ENCODE peak calls at places on chromosome 4, in nine cellular contexts. One of them, this sample, is unnamed.

GRCh38 chr4:89303177-89303576 is 4.4 kb downstream of the GPRIN3 start:
- DNase-seq in ovary: no peak
- DNase-seq in mucosa of descending colon: peak
- DNase-seq in foreskin fibroblast: no peak
- DNase-seq in OCI-LY7: no peak
- DNase-seq in osteocyte: no peak
- DNase-seq in fibroblast of the aortic adventitia: no peak
- DNase-seq in hepatocyte: no peak
- DNase-seq in MM.1S: peak
- DNase-seq in this sample: no peak

GRCh38 chr4:153227501-153227900 is 23.3 kb downstream of the TRIM2 start:
- DNase-seq in fibroblast of the aortic adventitia: no peak
- DNase-seq in osteocyte: no peak
- DNase-seq in foreskin fibroblast: no peak
- DNase-seq in ovary: no peak
- DNase-seq in MM.1S: no peak
- DNase-seq in OCI-LY7: no peak
- DNase-seq in mucosa of descending colon: no peak
- DNase-seq in hepatocyte: no peak
- DNase-seq in this sample: no peak

GRCh38 chr4:88758264-88758663 is 60.6 kb upstream of the NAP1L5 start:
- DNase-seq in MM.1S: no peak
- DNase-seq in hepatocyte: no peak
- DNase-seq in fibroblast of the aortic adventitia: no peak
- DNase-seq in ovary: no peak
- DNase-seq in mucosa of descending colon: no peak
- DNase-seq in osteocyte: no peak
- DNase-seq in OCI-LY7: no peak
- DNase-seq in foreskin fibroblast: no peak
- DNase-seq in this sample: no peak

GRCh38 chr4:149784018-149784417 is 31.6 kb downstream of the IQCM start:
- DNase-seq in mucosa of descending colon: no peak
- DNase-seq in ovary: no peak
- DNase-seq in fibroblast of the aortic adventitia: peak
- DNase-seq in osteocyte: no peak
- DNase-seq in foreskin fibroblast: no peak
- DNase-seq in MM.1S: no peak
- DNase-seq in OCI-LY7: no peak
- DNase-seq in hepatocyte: no peak
- DNase-seq in this sample: no peak

GRCh38 chr4:154189346-154189745 is 302.3 kb downstream of the DCHS2 start:
- DNase-seq in mucosa of descending colon: no peak
- DNase-seq in ovary: no peak
- DNase-seq in MM.1S: no peak
- DNase-seq in foreskin fibroblast: peak
- DNase-seq in hepatocyte: no peak
- DNase-seq in OCI-LY7: no peak
- DNase-seq in fibroblast of the aortic adventitia: no peak
- DNase-seq in osteocyte: no peak
- DNase-seq in this sample: no peak

GRCh38 chr4:3440011-3440410 is 1.8 kb upstream of the HGFAC start:
- DNase-seq in foreskin fibroblast: no peak
- DNase-seq in MM.1S: no peak
- DNase-seq in OCI-LY7: no peak
- DNase-seq in fibroblast of the aortic adventitia: peak
- DNase-seq in osteocyte: no peak
- DNase-seq in ovary: no peak
- DNase-seq in hepatocyte: no peak
- DNase-seq in mucosa of descending colon: no peak
- DNase-seq in this sample: no peak

GRCh38 chr4:183402771-183403170 is 41.7 kb upstream of the CDKN2AIP start:
- DNase-seq in mucosa of descending colon: no peak
- DNase-seq in osteocyte: no peak
- DNase-seq in hepatocyte: no peak
- DNase-seq in foreskin fibroblast: no peak
- DNase-seq in ovary: no peak
- DNase-seq in OCI-LY7: no peak
- DNase-seq in fibroblast of the aortic adventitia: no peak
- DNase-seq in MM.1S: no peak
- DNase-seq in this sample: peak

GRCh38 chr4:171025776-171026175 is 787.4 kb upstream of the GALNTL6 start:
- DNase-seq in hepatocyte: no peak
- DNase-seq in fibroblast of the aortic adventitia: no peak
- DNase-seq in ovary: no peak
- DNase-seq in foreskin fibroblast: no peak
- DNase-seq in MM.1S: no peak
- DNase-seq in mucosa of descending colon: no peak
- DNase-seq in osteocyte: no peak
- DNase-seq in OCI-LY7: peak
- DNase-seq in this sample: no peak

GRCh38 chr4:15162046-15162445 is 159.8 kb downstream of the CPEB2 start:
- DNase-seq in foreskin fibroblast: no peak
- DNase-seq in OCI-LY7: no peak
- DNase-seq in hepatocyte: no peak
- DNase-seq in mucosa of descending colon: no peak
- DNase-seq in fibroblast of the aortic adventitia: no peak
- DNase-seq in osteocyte: no peak
- DNase-seq in ovary: no peak
- DNase-seq in MM.1S: no peak
- DNase-seq in this sample: no peak

GRCh38 chr4:152634110-152634760 is 45.6 kb downstream of the TMEM154 start:
- DNase-seq in MM.1S: no peak
- DNase-seq in fibroblast of the aortic adventitia: peak
- DNase-seq in osteocyte: no peak
- DNase-seq in foreskin fibroblast: no peak
- DNase-seq in OCI-LY7: no peak
- DNase-seq in mucosa of descending colon: no peak
- DNase-seq in ovary: no peak
- DNase-seq in hepatocyte: peak
- DNase-seq in this sample: no peak

GRCh38 chr4:23930750-23931488 is 41.1 kb upstream of the PPARGC1A start:
- DNase-seq in hepatocyte: peak
- DNase-seq in MM.1S: no peak
- DNase-seq in OCI-LY7: no peak
- DNase-seq in foreskin fibroblast: peak
- DNase-seq in fibroblast of the aortic adventitia: no peak
- DNase-seq in mucosa of descending colon: peak
- DNase-seq in osteocyte: no peak
- DNase-seq in ovary: peak
- DNase-seq in this sample: peak

GRCh38 chr4:155745984-155746383 is 12.8 kb upstream of the GUCY1B1 start:
- DNase-seq in hepatocyte: peak
- DNase-seq in MM.1S: no peak
- DNase-seq in foreskin fibroblast: peak
- DNase-seq in OCI-LY7: no peak
- DNase-seq in osteocyte: no peak
- DNase-seq in mucosa of descending colon: no peak
- DNase-seq in ovary: no peak
- DNase-seq in fibroblast of the aortic adventitia: peak
- DNase-seq in this sample: peak

GRCh38 chr4:129110931-129111330 is 15.0 kb downstream of the C4orf33 start:
- DNase-seq in hepatocyte: no peak
- DNase-seq in MM.1S: no peak
- DNase-seq in osteocyte: no peak
- DNase-seq in mucosa of descending colon: no peak
- DNase-seq in fibroblast of the aortic adventitia: no peak
- DNase-seq in OCI-LY7: no peak
- DNase-seq in foreskin fibroblast: no peak
- DNase-seq in ovary: no peak
- DNase-seq in this sample: no peak

GRCh38 chr4:56607926-56608325 is 73.2 kb downstream of the HOPX start:
- DNase-seq in hepatocyte: no peak
- DNase-seq in mucosa of descending colon: no peak
- DNase-seq in foreskin fibroblast: no peak
- DNase-seq in fibroblast of the aortic adventitia: no peak
- DNase-seq in OCI-LY7: no peak
- DNase-seq in ovary: no peak
- DNase-seq in MM.1S: no peak
- DNase-seq in osteocyte: no peak
- DNase-seq in this sample: no peak

GRCh38 chr4:109803924-109804571 is 2.2 kb upstream of the CFI start:
- DNase-seq in fibroblast of the aortic adventitia: peak
- DNase-seq in hepatocyte: peak
- DNase-seq in osteocyte: no peak
- DNase-seq in OCI-LY7: peak
- DNase-seq in mucosa of descending colon: peak
- DNase-seq in MM.1S: peak
- DNase-seq in ovary: no peak
- DNase-seq in foreskin fibroblast: peak
- DNase-seq in this sample: peak

GRCh38 chr4:169115897-169116254 is 105.8 kb upstream of the CBR4 start:
- DNase-seq in foreskin fibroblast: peak
- DNase-seq in hepatocyte: peak
- DNase-seq in mucosa of descending colon: peak
- DNase-seq in osteocyte: no peak
- DNase-seq in fibroblast of the aortic adventitia: peak
- DNase-seq in OCI-LY7: no peak
- DNase-seq in ovary: no peak
- DNase-seq in MM.1S: no peak
- DNase-seq in this sample: peak
- TF ChIP-seq CTCF in foreskin fibroblast: peak
- TF ChIP-seq CTCF in hepatocyte: peak
- TF ChIP-seq CTCF in mucosa of descending colon: no peak
- TF ChIP-seq CTCF in osteocyte: peak
- TF ChIP-seq CTCF in fibroblast of the aortic adventitia: peak
- TF ChIP-seq CTCF in OCI-LY7: no peak
- TF ChIP-seq CTCF in ovary: no peak
- TF ChIP-seq CTCF in MM.1S: no peak
- TF ChIP-seq CTCF in this sample: no peak

DNA sequence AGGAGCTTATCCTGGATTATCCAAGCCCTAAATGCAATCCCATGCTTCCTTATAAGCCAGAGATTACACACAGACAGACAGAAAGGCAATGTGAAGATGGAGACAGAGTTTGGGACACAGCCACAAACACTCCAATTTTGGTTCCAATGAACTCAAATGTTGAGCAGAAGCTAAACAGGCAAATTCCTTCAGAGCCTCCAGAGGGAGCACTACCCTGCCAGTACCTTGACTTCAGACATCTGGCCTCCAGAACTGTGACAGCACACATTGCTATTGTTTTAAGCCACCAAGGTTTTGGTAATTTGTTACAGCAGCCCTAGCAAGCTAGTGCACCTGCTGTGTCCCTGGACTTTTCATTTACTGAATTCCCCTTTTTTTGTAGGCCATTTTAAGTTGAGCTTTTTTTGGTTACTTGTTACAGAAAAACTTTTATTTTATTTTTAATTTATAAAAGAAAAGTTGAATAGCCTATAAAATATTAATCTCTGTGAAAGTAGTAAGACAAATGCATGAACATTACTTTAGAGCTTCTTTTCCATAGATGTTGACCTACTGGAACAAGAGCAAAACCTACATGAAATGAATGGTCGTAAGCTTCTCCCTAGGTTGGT is 33.4 kb upstream of the SRD5A3 start:
- DNase-seq in ovary: peak
- DNase-seq in OCI-LY7: peak
- DNase-seq in hepatocyte: peak
- DNase-seq in osteocyte: no peak
- DNase-seq in foreskin fibroblast: peak
- DNase-seq in fibroblast of the aortic adventitia: peak
- DNase-seq in mucosa of descending colon: peak
- DNase-seq in MM.1S: peak
- DNase-seq in this sample: peak
- TF ChIP-seq CTCF in ovary: no peak
- TF ChIP-seq CTCF in OCI-LY7: peak
- TF ChIP-seq CTCF in hepatocyte: peak
- TF ChIP-seq CTCF in osteocyte: peak
- TF ChIP-seq CTCF in foreskin fibroblast: peak
- TF ChIP-seq CTCF in fibroblast of the aortic adventitia: peak
- TF ChIP-seq CTCF in mucosa of descending colon: no peak
- TF ChIP-seq CTCF in MM.1S: peak
- TF ChIP-seq CTCF in this sample: peak

DNA sequence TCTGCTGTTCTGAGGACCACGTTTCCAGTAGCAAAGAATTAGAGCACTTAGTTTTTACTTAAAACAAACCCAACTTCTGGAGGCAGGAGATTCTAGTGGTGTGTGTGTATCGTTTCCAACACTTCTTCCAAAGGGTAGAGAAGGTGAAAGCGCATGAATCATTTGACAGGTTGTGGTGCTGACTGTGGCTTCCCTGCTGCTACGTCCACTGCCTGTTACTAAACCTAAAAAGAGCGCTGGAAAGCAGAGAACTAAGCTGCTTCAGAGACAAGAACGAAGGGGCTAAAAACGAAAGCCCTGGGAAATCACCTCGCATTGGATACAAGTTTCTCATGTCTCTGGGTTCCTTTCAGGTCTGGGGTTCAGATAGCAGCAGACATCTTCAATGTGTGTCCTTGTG is 4.6 kb upstream of the HELT start:
- DNase-seq in mucosa of descending colon: no peak
- DNase-seq in foreskin fibroblast: no peak
- DNase-seq in hepatocyte: no peak
- DNase-seq in osteocyte: no peak
- DNase-seq in ovary: no peak
- DNase-seq in OCI-LY7: no peak
- DNase-seq in MM.1S: no peak
- DNase-seq in fibroblast of the aortic adventitia: peak
- DNase-seq in this sample: no peak
- TF ChIP-seq CTCF in mucosa of descending colon: no peak
- TF ChIP-seq CTCF in foreskin fibroblast: no peak
- TF ChIP-seq CTCF in hepatocyte: no peak
- TF ChIP-seq CTCF in osteocyte: no peak
- TF ChIP-seq CTCF in ovary: no peak
- TF ChIP-seq CTCF in OCI-LY7: no peak
- TF ChIP-seq CTCF in MM.1S: no peak
- TF ChIP-seq CTCF in fibroblast of the aortic adventitia: no peak
- TF ChIP-seq CTCF in this sample: no peak

GRCh38 chr4:76984788-76985211 is 35.2 kb downstream of the SEPTIN11 start:
- DNase-seq in OCI-LY7: no peak
- DNase-seq in foreskin fibroblast: peak
- DNase-seq in osteocyte: peak
- DNase-seq in hepatocyte: peak
- DNase-seq in MM.1S: peak
- DNase-seq in mucosa of descending colon: peak
- DNase-seq in fibroblast of the aortic adventitia: peak
- DNase-seq in ovary: peak
- DNase-seq in this sample: no peak

GRCh38 chr4:76982638-76983579 is 33.4 kb downstream of the SEPTIN11 start:
- DNase-seq in MM.1S: peak
- DNase-seq in hepatocyte: no peak
- DNase-seq in mucosa of descending colon: no peak
- DNase-seq in foreskin fibroblast: no peak
- DNase-seq in osteocyte: no peak
- DNase-seq in ovary: no peak
- DNase-seq in fibroblast of the aortic adventitia: peak
- DNase-seq in OCI-LY7: no peak
- DNase-seq in this sample: no peak

GRCh38 chr4:76981649-76982048 is 32.1 kb downstream of the SEPTIN11 start:
- DNase-seq in MM.1S: no peak
- DNase-seq in mucosa of descending colon: no peak
- DNase-seq in foreskin fibroblast: no peak
- DNase-seq in hepatocyte: no peak
- DNase-seq in fibroblast of the aortic adventitia: peak
- DNase-seq in osteocyte: no peak
- DNase-seq in OCI-LY7: no peak
- DNase-seq in ovary: no peak
- DNase-seq in this sample: no peak

GRCh38 chr4:76987153-76987562 is 37.6 kb downstream of the SEPTIN11 start:
- DNase-seq in MM.1S: no peak
- DNase-seq in osteocyte: no peak
- DNase-seq in ovary: peak
- DNase-seq in OCI-LY7: no peak
- DNase-seq in foreskin fibroblast: peak
- DNase-seq in fibroblast of the aortic adventitia: peak
- DNase-seq in hepatocyte: peak
- DNase-seq in mucosa of descending colon: no peak
- DNase-seq in this sample: no peak

GRCh38 chr4:76984127-76984526 is 34.6 kb downstream of the SEPTIN11 start:
- DNase-seq in ovary: no peak
- DNase-seq in osteocyte: no peak
- DNase-seq in fibroblast of the aortic adventitia: peak
- DNase-seq in OCI-LY7: peak
- DNase-seq in MM.1S: peak
- DNase-seq in mucosa of descending colon: no peak
- DNase-seq in hepatocyte: no peak
- DNase-seq in foreskin fibroblast: no peak
- DNase-seq in this sample: no peak
- TF ChIP-seq CTCF in ovary: peak
- TF ChIP-seq CTCF in osteocyte: peak
- TF ChIP-seq CTCF in fibroblast of the aortic adventitia: peak
- TF ChIP-seq CTCF in OCI-LY7: peak
- TF ChIP-seq CTCF in MM.1S: peak
- TF ChIP-seq CTCF in mucosa of descending colon: no peak
- TF ChIP-seq CTCF in hepatocyte: peak
- TF ChIP-seq CTCF in foreskin fibroblast: no peak
- TF ChIP-seq CTCF in this sample: no peak